ENCODE peak calls at places on chromosomes 13 and 19, in eight cellular contexts. One of them, this sample, is unnamed.

GRCh38 chr19:42062381-42062780 is 7.6 kb downstream of the GRIK5 start:
- DNase-seq in breast epithelium: no peak
- DNase-seq in uterus: no peak
- DNase-seq in IMR-90: no peak
- DNase-seq in body of pancreas: no peak
- DNase-seq in ovary: no peak
- DNase-seq in A549: no peak
- DNase-seq in upper lobe of left lung: no peak
- DNase-seq in this sample: no peak

GRCh38 chr19:11538232-11539036 is at the start of gene CNN1:
- DNase-seq in breast epithelium: peak
- DNase-seq in uterus: peak
- DNase-seq in IMR-90: peak
- DNase-seq in body of pancreas: peak
- DNase-seq in ovary: peak
- DNase-seq in A549: no peak
- DNase-seq in upper lobe of left lung: peak
- DNase-seq in this sample: no peak

GRCh38 chr13:42063105-42063504 is 14.7 kb downstream of the DGKH start:
- DNase-seq in breast epithelium: no peak
- DNase-seq in uterus: no peak
- DNase-seq in IMR-90: no peak
- DNase-seq in body of pancreas: no peak
- DNase-seq in ovary: no peak
- DNase-seq in A549: no peak
- DNase-seq in upper lobe of left lung: no peak
- DNase-seq in this sample: no peak

GRCh38 chr13:114064516-114065140 is 67.8 kb downstream of the RASA3 start:
- DNase-seq in breast epithelium: no peak
- DNase-seq in uterus: peak
- DNase-seq in IMR-90: peak
- DNase-seq in body of pancreas: no peak
- DNase-seq in ovary: peak
- DNase-seq in A549: peak
- DNase-seq in upper lobe of left lung: peak
- DNase-seq in this sample: no peak

GRCh38 chr13:52846567-52847321 is 1.7 kb downstream of the PCDH8 start:
- DNase-seq in breast epithelium: no peak
- DNase-seq in uterus: no peak
- DNase-seq in IMR-90: peak
- DNase-seq in body of pancreas: peak
- DNase-seq in ovary: peak
- DNase-seq in A549: no peak
- DNase-seq in upper lobe of left lung: peak
- DNase-seq in this sample: no peak

GRCh38 chr19:45404557-45405434 is at the start of gene PPP1R13L:
- DNase-seq in breast epithelium: peak
- DNase-seq in uterus: peak
- DNase-seq in IMR-90: peak
- DNase-seq in body of pancreas: peak
- DNase-seq in ovary: peak
- DNase-seq in A549: peak
- DNase-seq in upper lobe of left lung: peak
- DNase-seq in this sample: no peak

GRCh38 chr13:99657848-99658265 is 156.6 kb downstream of the TM9SF2 start:
- DNase-seq in breast epithelium: no peak
- DNase-seq in uterus: peak
- DNase-seq in IMR-90: no peak
- DNase-seq in body of pancreas: no peak
- DNase-seq in ovary: peak
- DNase-seq in A549: peak
- DNase-seq in upper lobe of left lung: peak
- DNase-seq in this sample: no peak

GRCh38 chr19:12681074-12681987 is at the start of gene DHPS:
- DNase-seq in breast epithelium: peak
- DNase-seq in uterus: peak
- DNase-seq in IMR-90: peak
- DNase-seq in body of pancreas: peak
- DNase-seq in ovary: peak
- DNase-seq in A549: peak
- DNase-seq in upper lobe of left lung: peak
- DNase-seq in this sample: peak

GRCh38 chr13:75633285-75633684 is 2.8 kb upstream of the LMO7 start:
- DNase-seq in breast epithelium: no peak
- DNase-seq in uterus: no peak
- DNase-seq in IMR-90: peak
- DNase-seq in body of pancreas: no peak
- DNase-seq in ovary: no peak
- DNase-seq in A549: no peak
- DNase-seq in upper lobe of left lung: no peak
- DNase-seq in this sample: no peak

GRCh38 chr13:94305463-94305862 is 174.0 kb downstream of the DCT start:
- DNase-seq in breast epithelium: no peak
- DNase-seq in uterus: no peak
- DNase-seq in IMR-90: peak
- DNase-seq in body of pancreas: no peak
- DNase-seq in ovary: no peak
- DNase-seq in A549: peak
- DNase-seq in upper lobe of left lung: no peak
- DNase-seq in this sample: no peak

GRCh38 chr19:48511800-48512503 is at the start of gene LMTK3:
- DNase-seq in breast epithelium: no peak
- DNase-seq in uterus: no peak
- DNase-seq in IMR-90: peak
- DNase-seq in body of pancreas: peak
- DNase-seq in ovary: no peak
- DNase-seq in A549: peak
- DNase-seq in upper lobe of left lung: peak
- DNase-seq in this sample: no peak

GRCh38 chr13:75432045-75432444 is 49.9 kb downstream of the TBC1D4 start:
- DNase-seq in breast epithelium: no peak
- DNase-seq in uterus: no peak
- DNase-seq in IMR-90: peak
- DNase-seq in body of pancreas: no peak
- DNase-seq in ovary: no peak
- DNase-seq in A549: peak
- DNase-seq in upper lobe of left lung: no peak
- DNase-seq in this sample: no peak

GRCh38 chr19:44741841-44742352 is 6.6 kb upstream of the BCL3 start:
- DNase-seq in breast epithelium: peak
- DNase-seq in uterus: peak
- DNase-seq in IMR-90: peak
- DNase-seq in body of pancreas: peak
- DNase-seq in ovary: peak
- DNase-seq in A549: peak
- DNase-seq in upper lobe of left lung: peak
- DNase-seq in this sample: peak

GRCh38 chr19:30861896-30862295 is 487.3 kb downstream of the TSHZ3 start:
- DNase-seq in breast epithelium: no peak
- DNase-seq in uterus: no peak
- DNase-seq in IMR-90: no peak
- DNase-seq in body of pancreas: no peak
- DNase-seq in ovary: no peak
- DNase-seq in A549: no peak
- DNase-seq in upper lobe of left lung: no peak
- DNase-seq in this sample: no peak

GRCh38 chr13:101452519-101453485 is at the start of gene ITGBL1:
- DNase-seq in breast epithelium: no peak
- DNase-seq in uterus: no peak
- DNase-seq in IMR-90: peak
- DNase-seq in body of pancreas: no peak
- DNase-seq in ovary: no peak
- DNase-seq in A549: no peak
- DNase-seq in upper lobe of left lung: peak
- DNase-seq in this sample: no peak

DNA sequence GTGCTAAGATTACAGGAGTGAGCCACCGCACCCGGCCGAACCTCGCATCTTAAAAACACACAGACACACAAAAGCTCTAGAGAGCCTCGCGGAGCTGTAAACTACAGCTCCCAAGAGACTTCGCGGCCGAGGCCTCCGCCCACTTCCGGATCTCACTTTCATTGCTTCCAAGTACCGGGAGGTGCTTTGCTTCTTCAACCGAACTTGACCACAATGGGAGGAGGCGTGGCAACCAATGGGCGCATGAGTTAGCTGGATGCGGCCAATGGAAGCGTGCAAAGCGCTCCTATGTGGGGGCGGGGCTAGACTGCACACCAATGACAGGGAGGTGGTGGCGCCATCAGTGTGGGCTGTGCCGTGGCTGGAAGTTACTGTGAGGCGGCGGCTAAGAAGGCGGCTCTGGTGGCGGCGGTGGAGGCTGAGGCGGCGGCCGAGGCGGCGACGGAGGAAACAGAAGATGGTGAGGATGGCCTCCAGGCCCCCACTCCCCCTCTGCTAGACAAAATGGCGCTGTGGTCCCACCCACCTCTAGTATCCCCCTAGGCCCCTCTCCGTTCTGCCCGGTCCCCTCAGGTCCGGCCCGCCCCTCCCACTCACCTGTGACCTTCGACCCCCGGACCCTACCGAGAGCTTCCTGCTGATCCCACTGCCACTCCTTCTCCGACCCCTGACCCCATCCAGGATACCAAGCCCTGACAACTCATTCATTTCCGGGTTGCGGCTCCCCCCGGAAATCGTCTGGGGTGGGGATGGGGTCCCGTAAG is at the start of gene DDA1:
- DNase-seq in breast epithelium: peak
- DNase-seq in uterus: peak
- DNase-seq in IMR-90: peak
- DNase-seq in body of pancreas: peak
- DNase-seq in ovary: peak
- DNase-seq in A549: peak
- DNase-seq in upper lobe of left lung: peak
- DNase-seq in this sample: peak
- TF ChIP-seq POLR2A in breast epithelium: no peak
- TF ChIP-seq POLR2A in uterus: peak
- TF ChIP-seq POLR2A in IMR-90: peak
- TF ChIP-seq POLR2A in body of pancreas: peak
- TF ChIP-seq POLR2A in ovary: peak
- TF ChIP-seq POLR2A in A549: peak
- TF ChIP-seq POLR2A in upper lobe of left lung: peak
- TF ChIP-seq POLR2A in this sample: peak

GRCh38 chr13:104034891-104035290 is 968.7 kb upstream of the SLC10A2 start:
- DNase-seq in breast epithelium: no peak
- DNase-seq in uterus: no peak
- DNase-seq in IMR-90: no peak
- DNase-seq in body of pancreas: no peak
- DNase-seq in ovary: no peak
- DNase-seq in A549: no peak
- DNase-seq in upper lobe of left lung: no peak
- DNase-seq in this sample: no peak
- TF ChIP-seq CTCF in breast epithelium: no peak
- TF ChIP-seq CTCF in uterus: no peak
- TF ChIP-seq CTCF in IMR-90: no peak
- TF ChIP-seq CTCF in body of pancreas: no peak
- TF ChIP-seq CTCF in ovary: no peak
- TF ChIP-seq CTCF in A549: no peak
- TF ChIP-seq CTCF in upper lobe of left lung: no peak
- TF ChIP-seq CTCF in this sample: no peak

GRCh38 chr13:39577203-39577602 is 25.8 kb downstream of the LHFPL6 start:
- DNase-seq in breast epithelium: no peak
- DNase-seq in uterus: no peak
- DNase-seq in IMR-90: no peak
- DNase-seq in body of pancreas: no peak
- DNase-seq in ovary: no peak
- DNase-seq in A549: no peak
- DNase-seq in upper lobe of left lung: no peak
- DNase-seq in this sample: no peak

GRCh38 chr13:39578821-39579291 is 24.1 kb downstream of the LHFPL6 start:
- DNase-seq in breast epithelium: no peak
- DNase-seq in uterus: no peak
- DNase-seq in IMR-90: no peak
- DNase-seq in body of pancreas: no peak
- DNase-seq in ovary: no peak
- DNase-seq in A549: no peak
- DNase-seq in upper lobe of left lung: no peak
- DNase-seq in this sample: no peak

GRCh38 chr13:39577833-39578232 is 25.2 kb downstream of the LHFPL6 start:
- DNase-seq in breast epithelium: no peak
- DNase-seq in uterus: no peak
- DNase-seq in IMR-90: no peak
- DNase-seq in body of pancreas: no peak
- DNase-seq in ovary: no peak
- DNase-seq in A549: no peak
- DNase-seq in upper lobe of left lung: no peak
- DNase-seq in this sample: no peak

GRCh38 chr13:39571502-39572092 is 31.4 kb downstream of the LHFPL6 start:
- DNase-seq in breast epithelium: no peak
- DNase-seq in uterus: no peak
- DNase-seq in IMR-90: no peak
- DNase-seq in body of pancreas: no peak
- DNase-seq in ovary: no peak
- DNase-seq in A549: no peak
- DNase-seq in upper lobe of left lung: peak
- DNase-seq in this sample: no peak

GRCh38 chr13:39575641-39576238 is 27.3 kb downstream of the LHFPL6 start:
- DNase-seq in breast epithelium: no peak
- DNase-seq in uterus: no peak
- DNase-seq in IMR-90: no peak
- DNase-seq in body of pancreas: no peak
- DNase-seq in ovary: no peak
- DNase-seq in A549: no peak
- DNase-seq in upper lobe of left lung: peak
- DNase-seq in this sample: no peak
- TF ChIP-seq POLR2A in breast epithelium: no peak
- TF ChIP-seq POLR2A in uterus: no peak
- TF ChIP-seq POLR2A in IMR-90: no peak
- TF ChIP-seq POLR2A in body of pancreas: no peak
- TF ChIP-seq POLR2A in ovary: no peak
- TF ChIP-seq POLR2A in A549: no peak
- TF ChIP-seq POLR2A in upper lobe of left lung: no peak
- TF ChIP-seq POLR2A in this sample: no peak

DNA sequence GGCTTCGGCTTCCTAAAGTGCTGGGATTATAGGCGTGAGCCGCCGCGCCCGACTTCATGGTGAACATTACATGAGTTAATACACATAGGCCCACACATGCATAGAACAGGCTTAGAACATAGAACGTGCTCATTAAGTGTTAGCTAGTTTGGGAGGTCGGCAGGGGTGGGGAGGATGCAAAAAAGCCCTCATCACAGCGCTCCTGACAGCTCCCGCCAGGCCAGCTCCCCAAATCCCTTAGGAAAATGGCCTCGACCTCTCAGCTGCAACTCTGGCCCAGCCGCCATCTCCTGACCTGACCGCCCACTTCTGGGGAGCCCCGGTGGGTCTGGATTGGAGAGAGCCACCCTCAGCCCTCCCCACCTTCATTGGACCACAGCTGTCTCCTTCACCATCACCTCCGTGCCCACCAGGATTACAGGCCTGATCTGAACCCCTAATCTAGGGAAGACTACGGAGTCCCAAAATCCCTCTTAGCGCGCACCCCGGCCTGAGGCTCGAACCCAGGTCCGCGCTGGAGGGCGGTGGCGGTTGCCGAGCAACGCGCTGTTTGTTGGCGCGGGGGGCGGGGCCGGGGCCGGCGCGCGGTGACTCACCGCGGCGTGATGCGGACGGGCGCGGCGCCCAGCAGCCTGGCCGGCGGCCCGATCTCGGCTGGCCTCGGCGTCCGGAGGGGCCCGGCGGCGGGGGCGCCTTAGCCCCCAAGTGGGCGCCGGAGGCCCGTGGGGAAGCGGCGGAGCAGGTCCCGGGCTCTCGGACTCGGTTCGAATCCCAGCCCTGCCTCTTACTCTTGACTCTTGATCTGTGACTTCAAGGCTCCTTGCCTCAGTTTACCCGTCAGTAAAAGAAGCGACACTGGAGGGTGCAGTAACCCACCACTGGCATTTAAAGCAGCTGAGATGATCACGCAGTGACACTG is 26.7 kb upstream of the NANOS3 start:
- DNase-seq in breast epithelium: peak
- DNase-seq in uterus: peak
- DNase-seq in IMR-90: peak
- DNase-seq in body of pancreas: peak
- DNase-seq in ovary: peak
- DNase-seq in A549: peak
- DNase-seq in upper lobe of left lung: peak
- DNase-seq in this sample: no peak
- TF ChIP-seq CTCF in breast epithelium: no peak
- TF ChIP-seq CTCF in uterus: no peak
- TF ChIP-seq CTCF in IMR-90: no peak
- TF ChIP-seq CTCF in body of pancreas: no peak
- TF ChIP-seq CTCF in ovary: no peak
- TF ChIP-seq CTCF in A549: no peak
- TF ChIP-seq CTCF in upper lobe of left lung: no peak
- TF ChIP-seq CTCF in this sample: no peak